ENCODE peak calls at places on chromosome 15, in four cellular contexts. C is A549, Q is thoracic aorta, Z is substantia nigra. X is an unnamed sample.

GRCh38 chr15:27418729-27419128 is 447.7 kb downstream of the GABRG3 start:
- DNase-seq in Z (no peak), Q (no peak), C (no peak), X (no peak)

GRCh38 chr15:63104727-63105126 is 16.9 kb upstream of the LACTB start:
- DNase-seq in C (no peak), Z (no peak), Q (no peak), X (no peak)

GRCh38 chr15:28002867-28003266 is 96.2 kb downstream of the OCA2 start:
- DNase-seq in Q (no peak), Z (no peak), C (no peak), X (no peak)

GRCh38 chr15:25742421-25743159 is 120.5 kb downstream of the ATP10A start:
- DNase-seq in C (no peak), Q (no peak), Z (no peak), X (no peak)

GRCh38 chr15:88834211-88834812 is 31.1 kb downstream of the ACAN start:
- DNase-seq in Z (peak), Q (peak), C (peak), X (no peak)

GRCh38 chr15:73284073-73284472 is 84.7 kb downstream of the HCN4 start:
- DNase-seq in Z (no peak), Q (no peak), C (peak), X (no peak)

GRCh38 chr15:63089260-63090043 is 32.2 kb upstream of the LACTB start:
- DNase-seq in Q (no peak), Z (no peak), C (peak), X (no peak)

GRCh38 chr15:69609176-69609575 is 156.6 kb downstream of the RPLP1 start:
- DNase-seq in Q (no peak), C (peak), Z (no peak), X (no peak)

GRCh38 chr15:66692808-66693596 is 9.0 kb upstream of the SMAD6 start:
- DNase-seq in Z (no peak), Q (no peak), C (no peak), X (peak)

GRCh38 chr15:45678459-45679178 is 43.8 kb downstream of the SQOR start:
- DNase-seq in C (no peak), Q (no peak), Z (no peak), X (no peak)

GRCh38 chr15:34039506-34040123 is 611 bp upstream of the AVEN start:
- DNase-seq in Z (no peak), C (no peak), Q (no peak), X (peak)

GRCh38 chr15:52256366-52256765 is 39.2 kb downstream of the MYO5C start:
- DNase-seq in Z (peak), Q (peak), C (peak), X (peak)

GRCh38 chr15:52254331-52254730 is 41.3 kb downstream of the MYO5C start:
- DNase-seq in Z (no peak), Q (no peak), C (peak), X (no peak)

GRCh38 chr15:52256930-52257733 is 38.5 kb downstream of the MYO5C start:
- DNase-seq in Z (no peak), Q (no peak), C (no peak), X (no peak)

GRCh38 chr15:52255008-52255407 is 40.6 kb downstream of the MYO5C start:
- DNase-seq in C (no peak), Z (no peak), Q (no peak), X (no peak)

GRCh38 chr15:52255935-52256334 is 39.7 kb downstream of the MYO5C start:
- DNase-seq in Z (no peak), Q (no peak), C (no peak), X (no peak)
- H3K27ac ChIP-seq in Z (no peak), Q (no peak), C (no peak), X (no peak)

DNA sequence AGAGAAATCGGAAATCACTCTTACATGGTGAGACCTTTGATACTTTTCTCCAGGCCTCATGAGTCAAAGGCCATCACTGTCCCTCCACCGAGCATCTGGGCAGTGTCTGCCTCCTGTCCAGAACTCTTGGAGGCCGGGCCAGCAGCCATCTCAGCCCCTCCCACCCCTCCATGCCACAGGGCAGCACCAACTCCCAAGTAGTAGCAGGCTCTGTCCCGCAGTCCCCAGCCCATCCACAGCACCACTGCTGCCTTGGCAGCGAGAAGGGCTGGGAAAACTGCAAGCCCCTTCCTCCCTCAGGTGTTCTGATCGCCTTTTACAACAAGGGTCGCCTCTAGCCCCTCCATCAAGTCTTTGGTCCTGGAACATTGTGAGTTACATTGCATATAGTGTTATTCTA is 5.5 kb downstream of the LYSMD4 start:
- DNase-seq in Z (no peak), Q (no peak), C (no peak), X (no peak)
- H3K27ac ChIP-seq in Z (no peak), Q (no peak), C (no peak), X (no peak)

GRCh38 chr15:71411538-71412482 is 296.5 kb downstream of the THSD4 start:
- DNase-seq in C (peak), Q (peak), Z (no peak), X (no peak)
- H3K27ac ChIP-seq in C (peak), Q (peak), Z (no peak), X (no peak)

GRCh38 chr15:77057072-77057471 is 13.8 kb downstream of the TSPAN3 start:
- DNase-seq in Q (no peak), C (no peak), Z (no peak), X (no peak)
- H3K27ac ChIP-seq in Q (no peak), C (no peak), Z (no peak), X (no peak)